ENCODE peak calls at places on chromosomes 2 and 18, in nine cellular contexts. E, A, L, C, B, N, F, G and X are unnamed samples.

GRCh38 chr2:82993631-82994030 is 1465.4 kb downstream of the SUCLG1 start:
- DNase-seq in E (no peak), A (no peak), L (no peak), C (no peak), B (no peak), N (no peak), F (peak; percentile 81), G (no peak), X (peak; percentile 98)

GRCh38 chr2:70941186-70941585 is 5.5 kb downstream of the ATP6V1B1 start:
- DNase-seq in E (no peak), A (no peak), L (no peak), C (no peak), B (no peak), N (no peak), F (no peak), G (no peak), X (no peak)

GRCh38 chr2:211049321-211050018 is 493.1 kb downstream of the CPS1 start:
- DNase-seq in E (no peak), A (no peak), L (no peak), C (no peak), B (no peak), N (no peak), F (no peak), G (no peak), X (no peak)

GRCh38 chr18:55396979-55397378 is 191.0 kb downstream of the TCF4 start:
- DNase-seq in E (no peak), A (no peak), L (no peak), C (no peak), B (no peak), N (no peak), F (no peak), G (no peak), X (no peak)

GRCh38 chr2:114022360-114023085 is 132.6 kb downstream of the ACTR3 start:
- DNase-seq in E (no peak), A (peak; percentile 85), L (no peak), C (peak; percentile 55), B (no peak), N (peak; percentile 18), F (peak; percentile 88), G (no peak), X (peak; percentile 92)

GRCh38 chr2:203105996-203106395 is 91.3 kb downstream of the NBEAL1 start:
- DNase-seq in E (no peak), A (no peak), L (no peak), C (no peak), B (no peak), N (peak; percentile 24), F (no peak), G (no peak), X (no peak)

GRCh38 chr18:10304853-10305252 is 149.6 kb upstream of the APCDD1 start:
- DNase-seq in E (no peak), A (peak; percentile 92), L (no peak), C (no peak), B (no peak), N (peak; percentile 83), F (no peak), G (no peak), X (peak; percentile 49)

GRCh38 chr2:219645631-219646527 is 18.4 kb downstream of the SLC4A3 start:
- DNase-seq in E (no peak), A (peak; percentile 93), L (no peak), C (peak; percentile 27), B (peak; percentile 71), N (peak; percentile 83), F (no peak), G (no peak), X (no peak)

GRCh38 chr2:180004731-180005130 is 2.4 kb downstream of the CWC22 start:
- DNase-seq in E (no peak), A (peak; percentile 33), L (no peak), C (no peak), B (no peak), N (no peak), F (no peak), G (no peak), X (no peak)

GRCh38 chr2:72515696-72516095 is 310.1 kb downstream of the EXOC6B start:
- DNase-seq in E (no peak), A (peak; percentile 9), L (no peak), C (no peak), B (no peak), N (peak; percentile 12), F (no peak), G (no peak), X (no peak)

GRCh38 chr2:240435457-240435954 is at the start of gene GPC1:
- DNase-seq in E (peak; percentile 71), A (peak; percentile 90), L (no peak), C (no peak), B (peak; percentile 80), N (peak; percentile 90), F (peak; percentile 54), G (no peak), X (no peak)

GRCh38 chr2:240435955-240436625 is 627 bp downstream of the GPC1 start:
- DNase-seq in E (no peak), A (peak; percentile 61), L (no peak), C (no peak), B (peak; percentile 41), N (peak; percentile 37), F (no peak), G (no peak), X (no peak)

GRCh38 chr2:240437181-240437860 is 1.9 kb downstream of the GPC1 start:
- DNase-seq in E (no peak), A (no peak), L (no peak), C (no peak), B (peak; percentile 20), N (no peak), F (no peak), G (no peak), X (no peak)

GRCh38 chr2:240437861-240438809 is 2.7 kb downstream of the GPC1 start:
- DNase-seq in E (peak; percentile 71), A (peak; percentile 78), L (peak; percentile 66), C (no peak), B (peak; percentile 77), N (peak; percentile 69), F (peak; percentile 53), G (peak; percentile 50), X (no peak)

GRCh38 chr2:240436626-240437180 is 1.2 kb downstream of the GPC1 start:
- DNase-seq in E (no peak), A (peak; percentile 62), L (no peak), C (no peak), B (peak; percentile 40), N (peak; percentile 39), F (no peak), G (no peak), X (no peak)
- H3K27ac ChIP-seq in E (no peak overlapping the region), A (no peak overlapping the region), L (no peak overlapping the region), C (no peak overlapping the region), B (peak overlapping the region; percentile 87), N (no peak overlapping the region), F (no peak overlapping the region), G (no peak overlapping the region), X (peak overlapping the region; percentile 97)

GRCh38 chr18:24535831-24536230 is 75.4 kb downstream of the HRH4 start:
- DNase-seq in E (no peak), A (peak; percentile 64), L (no peak), C (no peak), B (no peak), N (no peak), F (no peak), G (no peak), X (no peak)

GRCh38 chr18:24534737-24535136 is 74.3 kb downstream of the HRH4 start:
- DNase-seq in E (no peak), A (no peak), L (no peak), C (no peak), B (no peak), N (no peak), F (no peak), G (no peak), X (no peak)

GRCh38 chr18:24534271-24534670 is 73.8 kb downstream of the HRH4 start:
- DNase-seq in E (no peak), A (no peak), L (no peak), C (no peak), B (no peak), N (no peak), F (no peak), G (no peak), X (no peak)

GRCh38 chr18:24528857-24529256 is 68.4 kb downstream of the HRH4 start:
- DNase-seq in E (no peak), A (no peak), L (no peak), C (no peak), B (peak; percentile 43), N (no peak), F (no peak), G (no peak), X (no peak)

DNA sequence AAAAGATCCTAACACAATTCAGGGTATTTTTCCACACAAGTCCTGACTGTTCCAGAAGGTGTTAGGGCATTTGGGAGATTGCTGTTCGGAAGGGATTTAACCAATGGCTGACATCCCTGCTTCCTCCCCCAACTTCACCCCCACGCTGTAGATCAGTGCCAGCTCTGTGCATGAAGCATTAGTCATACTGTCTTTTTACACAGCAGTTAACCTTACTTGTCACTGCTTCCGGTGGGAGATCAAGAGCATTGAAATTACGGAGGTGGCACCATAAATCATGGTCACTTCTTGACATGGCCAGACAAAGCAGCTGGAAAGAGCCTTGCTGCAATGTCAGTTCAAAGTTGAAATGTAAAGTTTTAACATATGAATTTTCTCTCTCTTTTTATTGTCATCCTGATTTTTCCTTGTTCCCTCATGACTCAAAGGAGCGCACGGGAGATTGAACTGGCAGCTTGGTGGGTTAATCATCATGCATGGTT is 70.2 kb downstream of the HRH4 start:
- DNase-seq in E (no peak), A (peak; percentile 78), L (no peak), C (no peak), B (peak; percentile 43), N (peak; percentile 70), F (no peak), G (no peak), X (peak; percentile 22)
- H3K27ac ChIP-seq in E (no peak overlapping the region), A (no peak overlapping the region), L (peak overlapping the region; percentile 8), C (no peak overlapping the region), B (no peak overlapping the region), N (no peak overlapping the region), F (no peak overlapping the region), G (no peak overlapping the region), X (no peak overlapping the region)

DNA sequence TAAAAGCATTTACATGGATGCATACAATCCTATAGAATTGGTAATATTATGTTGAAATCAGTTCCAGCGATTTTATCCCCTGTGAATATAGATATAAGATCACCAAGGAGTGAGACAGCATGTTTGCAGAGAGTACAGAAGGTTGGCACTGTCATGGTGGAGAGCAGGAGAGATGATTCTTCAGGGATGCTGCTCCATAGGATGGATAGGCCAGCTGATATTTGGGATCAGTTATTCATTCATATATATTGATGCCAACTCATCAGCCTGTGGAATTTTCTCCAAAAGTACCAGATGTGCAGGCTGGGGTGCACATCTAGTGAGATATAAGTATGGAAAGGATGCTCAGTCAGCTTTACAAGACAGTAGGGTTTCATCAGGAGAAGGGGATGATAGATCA is 139.9 kb downstream of the IKZF2 start:
- DNase-seq in E (no peak), A (no peak), L (no peak), C (no peak), B (no peak), N (no peak), F (no peak), G (no peak), X (no peak)
- H3K27ac ChIP-seq in E (no peak overlapping the region), A (no peak overlapping the region), L (no peak overlapping the region), C (no peak overlapping the region), B (no peak overlapping the region), N (no peak overlapping the region), F (no peak overlapping the region), G (no peak overlapping the region), X (no peak overlapping the region)

DNA sequence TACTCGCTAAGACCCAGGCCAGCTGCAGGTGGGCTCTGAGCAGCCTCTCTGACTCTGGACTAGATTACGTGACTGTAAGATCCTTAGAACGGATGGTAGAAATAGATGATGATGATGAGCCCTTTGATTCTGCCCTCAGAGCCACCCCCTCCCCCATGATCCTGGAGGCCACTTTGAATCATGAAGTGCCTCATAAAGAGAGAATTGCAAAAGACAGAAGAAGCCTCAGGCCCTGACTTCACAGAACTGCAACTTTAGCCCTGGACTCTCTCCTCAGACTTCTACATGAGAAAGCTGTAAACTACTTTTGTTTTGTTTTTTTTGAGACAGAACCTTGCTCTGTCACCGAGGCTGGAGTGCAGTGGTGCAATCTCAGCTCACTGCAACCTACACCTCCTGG is 15.4 kb upstream of the TET3 start:
- DNase-seq in E (no peak), A (peak; percentile 46), L (no peak), C (no peak), B (no peak), N (no peak), F (no peak), G (no peak), X (no peak)
- H3K27ac ChIP-seq in E (no peak overlapping the region), A (no peak overlapping the region), L (no peak overlapping the region), C (no peak overlapping the region), B (no peak overlapping the region), N (no peak overlapping the region), F (no peak overlapping the region), G (no peak overlapping the region), X (no peak overlapping the region)